ENCODE peak calls at places on chromosome 10, in eight cellular contexts. P is lower lobe of right lung, Y is NCI-H69, C is HCT116, O is EH, F is brain microvascular endothelial cell, A is psoas muscle, V is mesenchymal stem cell. I is an unnamed sample.
A peak's percentile ranks its signal among the peaks of the same experiment; 100 is the strongest.

GRCh38 chr10:56551037-56551436 is 190.0 kb upstream of the ZWINT start:
- DNase-seq in F (no peak), C (no peak), V (no peak), O (no peak), Y (no peak), A (no peak), P (no peak), I (no peak)

GRCh38 chr10:73576178-73576889 is 14.8 kb downstream of the USP54 start:
- DNase-seq in C (no peak), P (no peak), V (peak; percentile 49), Y (no peak), F (peak; percentile 48), O (peak; percentile 88), A (no peak), I (no peak)

GRCh38 chr10:62266611-62267010 is 2.0 kb downstream of the RTKN2 start:
- DNase-seq in V (no peak), F (no peak), P (no peak), C (no peak), O (no peak), A (no peak), Y (peak; percentile 34), I (no peak)

GRCh38 chr10:103545366-103545765 is 51.9 kb downstream of the NEURL1 start:
- DNase-seq in Y (no peak), C (no peak), P (no peak), O (no peak), A (no peak), F (no peak), V (no peak), I (no peak)

GRCh38 chr10:15197276-15197675 is 28.8 kb upstream of the NMT2 start:
- DNase-seq in P (no peak), A (no peak), Y (no peak), O (peak; percentile 86), V (no peak), F (no peak), C (no peak), I (no peak)

GRCh38 chr10:114172241-114172640 is 1.8 kb downstream of the CCDC186 start:
- DNase-seq in P (no peak), F (no peak), A (no peak), C (no peak), O (peak; percentile 48), V (peak; percentile 63), Y (no peak), I (no peak)

GRCh38 chr10:116988311-116988710 is 16.7 kb downstream of the SHTN1 start:
- DNase-seq in V (no peak), Y (no peak), C (no peak), O (no peak), F (no peak), A (no peak), P (no peak), I (no peak)

GRCh38 chr10:89327803-89328441 is at the start of gene IFIT3:
- DNase-seq in F (peak; percentile 91), O (peak; percentile 96), V (peak; percentile 94), P (peak; percentile 53), A (peak; percentile 75), Y (peak; percentile 15), C (peak; percentile 44), I (no peak)

GRCh38 chr10:123636598-123637325 is 29.4 kb upstream of the GPR26 start:
- DNase-seq in Y (no peak), F (no peak), A (no peak), V (no peak), P (no peak), O (no peak), C (peak; percentile 38), I (no peak)

GRCh38 chr10:102869290-102870198 is at the start of gene AS3MT:
- DNase-seq in F (no peak), V (peak; percentile 43), Y (peak; percentile 43), A (peak; percentile 73), O (peak; percentile 40), P (no peak), C (no peak), I (no peak)

GRCh38 chr10:60827791-60828488 is 49.7 kb downstream of the CDK1 start:
- DNase-seq in V (peak; percentile 89), P (no peak), F (peak; percentile 75), O (peak; percentile 89), Y (peak; percentile 15), A (no peak), C (no peak), I (no peak)